ENCODE peak calls at places on chromosomes 7 and 10, in ten cellular contexts. W, C, D, G, Z, N, S, F, J and B are unnamed samples.

GRCh38 chr10:126639084-126639483 is 31.4 kb downstream of the C10orf90 start:
- DNase-seq in W (no peak), C (no peak), D (no peak), G (no peak), Z (no peak), N (no peak), S (no peak), F (no peak), J (no peak), B (no peak)

GRCh38 chr7:7131273-7131672 is 51.1 kb upstream of the C1GALT1 start:
- DNase-seq in W (no peak), C (no peak), D (no peak), G (no peak), Z (no peak), N (peak; percentile 18), S (no peak), F (no peak), J (no peak), B (no peak)

GRCh38 chr10:94016727-94017714 is 23.3 kb downstream of the PLCE1 start:
- DNase-seq in W (no peak), C (no peak), D (no peak), G (no peak), Z (no peak), N (peak; percentile 42), S (no peak), F (no peak), J (no peak), B (no peak)

GRCh38 chr10:4671451-4672145 is 154.4 kb upstream of the AKR1E2 start:
- DNase-seq in W (no peak), C (no peak), D (no peak), G (no peak), Z (peak; percentile 72), N (no peak), S (peak; percentile 30), F (no peak), J (no peak), B (no peak)

GRCh38 chr7:109213081-109213480 is 643.4 kb downstream of the DNAJB9 start:
- DNase-seq in W (no peak), C (no peak), D (no peak), G (no peak), Z (no peak), N (no peak), S (no peak), F (no peak), J (no peak), B (no peak)

GRCh38 chr10:100507357-100507732 is 12.3 kb downstream of the SEC31B start:
- DNase-seq in W (no peak), C (no peak), D (no peak), G (no peak), Z (no peak), N (no peak), S (no peak), F (no peak), J (no peak), B (no peak)

GRCh38 chr10:128062837-128063563 is 63.2 kb downstream of the MKI67 start:
- DNase-seq in W (peak; percentile 34), C (peak; percentile 83), D (peak; percentile 77), G (peak; percentile 38), Z (no peak), N (no peak), S (no peak), F (no peak), J (no peak), B (peak; percentile 94)

GRCh38 chr10:12709516-12709915 is 292.0 kb downstream of the CCDC3 start:
- DNase-seq in W (no peak), C (no peak), D (no peak), G (no peak), Z (no peak), N (no peak), S (no peak), F (no peak), J (no peak), B (no peak)